ENCODE peak calls at places on chromosomes 3 and 15, in seven cellular contexts. L is astrocyte, K is HCT116, Z is H1, N is GM23338, H is mammary epithelial cell, W is PC-3. R is an unnamed sample.
A peak's percentile ranks its signal among the peaks of the same experiment; 100 is the strongest.

GRCh38 chr15:62850318-62850717 is 192.2 kb upstream of the TPM1 start:
- DNase-seq in K (no peak), H (no peak), Z (no peak), L (peak; percentile 12), N (no peak), W (no peak), R (no peak)

GRCh38 chr15:73325191-73325980 is 43.4 kb downstream of the HCN4 start:
- DNase-seq in N (peak; percentile 46), K (no peak), W (no peak), L (no peak), Z (no peak), H (no peak), R (no peak)

GRCh38 chr3:96869316-96869715 is 54.9 kb downstream of the EPHA6 start:
- DNase-seq in L (no peak), H (no peak), N (no peak), W (no peak), Z (no peak), K (no peak), R (no peak)

GRCh38 chr15:85588657-85589056 is 206.1 kb downstream of the KLHL25 start:
- DNase-seq in L (peak; percentile 73), W (no peak), Z (no peak), H (peak; percentile 73), N (no peak), K (no peak), R (no peak)

GRCh38 chr3:115217678-115218451 is 70.8 kb upstream of the ZBTB20 start:
- DNase-seq in W (peak; percentile 72), N (peak; percentile 76), Z (no peak), H (peak; percentile 56), L (peak; percentile 76), K (peak; percentile 42), R (no peak)

GRCh38 chr3:179450321-179450720 is 949 bp downstream of the GNB4 start:
- DNase-seq in Z (no peak), H (peak; percentile 27), N (no peak), L (peak; percentile 15), K (no peak), W (no peak), R (no peak)

GRCh38 chr15:33374181-33375006 is 63.6 kb downstream of the RYR3 start:
- DNase-seq in W (no peak), L (no peak), H (no peak), K (no peak), N (no peak), Z (no peak), R (no peak)

GRCh38 chr3:115100172-115100571 is 46.9 kb downstream of the ZBTB20 start:
- DNase-seq in K (no peak), W (peak; percentile 22), Z (no peak), H (peak; percentile 62), N (peak; percentile 8), L (peak; percentile 87), R (no peak)

GRCh38 chr3:186888569-186888968 is 41.8 kb upstream of the ST6GAL1 start:
- DNase-seq in W (no peak), N (peak; percentile 30), K (no peak), Z (no peak), L (no peak), H (no peak), R (no peak)

GRCh38 chr3:156681003-156681402 is 6.6 kb downstream of the TIPARP start:
- DNase-seq in K (no peak), N (peak; percentile 79), Z (no peak), L (peak; percentile 95), W (peak; percentile 88), H (peak; percentile 97), R (peak; percentile 83)

GRCh38 chr15:42110367-42110766 is 16.0 kb upstream of the PLA2G4D start:
- DNase-seq in N (no peak), H (no peak), W (no peak), L (no peak), K (no peak), Z (no peak), R (no peak)

GRCh38 chr3:32310918-32311839 is 72.7 kb downstream of the CMTM8 start:
- DNase-seq in L (no peak), W (no peak), H (no peak), Z (no peak), K (no peak), N (no peak), R (no peak)

GRCh38 chr3:183123891-183124290 is 24.6 kb upstream of the MCCC1 start:
- DNase-seq in K (no peak), Z (no peak), N (no peak), W (peak; percentile 68), H (peak; percentile 52), L (peak; percentile 31), R (no peak)

GRCh38 chr3:55897573-55898224 is 410.6 kb upstream of the WNT5A start:
- DNase-seq in N (peak; percentile 64), H (peak; percentile 45), K (no peak), W (peak; percentile 72), Z (no peak), L (no peak), R (no peak)

GRCh38 chr3:142436936-142437585 is 10.8 kb downstream of the XRN1 start:
- DNase-seq in Z (no peak), H (no peak), L (no peak), K (no peak), W (no peak), N (no peak), R (no peak)

GRCh38 chr3:10292505-10293419 is at the start of gene GHRL:
- DNase-seq in K (no peak), N (no peak), Z (no peak), H (no peak), W (no peak), L (no peak), R (no peak)

GRCh38 chr3:172103724-172104123 is 64.3 kb downstream of the FNDC3B start:
- DNase-seq in H (peak; percentile 82), W (no peak), Z (no peak), L (peak; percentile 96), N (no peak), K (no peak), R (peak; percentile 81)

GRCh38 chr15:64354683-64355558 is 1.1 kb downstream of the CSNK1G1 start:
- DNase-seq in K (no peak), W (no peak), L (no peak), H (peak; percentile 50), N (no peak), Z (no peak), R (no peak)

GRCh38 chr15:48693474-48693873 is 48.0 kb upstream of the FBN1 start:
- DNase-seq in W (peak; percentile 53), N (no peak), Z (no peak), K (no peak), L (peak; percentile 79), H (no peak), R (no peak)

GRCh38 chr15:48695088-48695834 is 49.8 kb upstream of the FBN1 start:
- DNase-seq in H (peak; percentile 81), Z (no peak), K (no peak), W (peak; percentile 65), N (no peak), L (peak; percentile 98), R (no peak)

GRCh38 chr15:48702569-48703239 is 57.2 kb upstream of the FBN1 start:
- DNase-seq in N (no peak), H (no peak), W (no peak), Z (no peak), L (no peak), K (no peak), R (no peak)

GRCh38 chr15:48695835-48696573 is 50.5 kb upstream of the FBN1 start:
- DNase-seq in Z (no peak), K (no peak), W (no peak), N (no peak), H (no peak), L (peak; percentile 45), R (no peak)

GRCh38 chr15:48696627-48697312 is 51.3 kb upstream of the FBN1 start:
- DNase-seq in N (peak; percentile 33), Z (no peak), H (no peak), L (peak; percentile 35), K (no peak), W (peak; percentile 34), R (no peak)
- TF ChIP-seq CTCF in N (peak; percentile 28), Z (no peak), H (no peak), L (no peak), K (no peak), W (no peak), R (no peak)

GRCh38 chr3:126186271-126186670 is 5.9 kb upstream of the ALDH1L1 start:
- DNase-seq in H (no peak), N (no peak), L (no peak), W (no peak), K (no peak), Z (no peak), R (no peak)

GRCh38 chr3:126186749-126187148 is 6.4 kb upstream of the ALDH1L1 start:
- DNase-seq in L (no peak), H (no peak), W (no peak), N (no peak), Z (no peak), K (no peak), R (no peak)

GRCh38 chr3:126191246-126191645 is 10.9 kb upstream of the ALDH1L1 start:
- DNase-seq in N (no peak), Z (no peak), L (no peak), H (peak; percentile 73), W (no peak), K (no peak), R (no peak)

GRCh38 chr3:126184465-126185000 is 4.1 kb upstream of the ALDH1L1 start:
- DNase-seq in H (no peak), L (no peak), N (no peak), W (no peak), K (no peak), Z (no peak), R (no peak)

DNA sequence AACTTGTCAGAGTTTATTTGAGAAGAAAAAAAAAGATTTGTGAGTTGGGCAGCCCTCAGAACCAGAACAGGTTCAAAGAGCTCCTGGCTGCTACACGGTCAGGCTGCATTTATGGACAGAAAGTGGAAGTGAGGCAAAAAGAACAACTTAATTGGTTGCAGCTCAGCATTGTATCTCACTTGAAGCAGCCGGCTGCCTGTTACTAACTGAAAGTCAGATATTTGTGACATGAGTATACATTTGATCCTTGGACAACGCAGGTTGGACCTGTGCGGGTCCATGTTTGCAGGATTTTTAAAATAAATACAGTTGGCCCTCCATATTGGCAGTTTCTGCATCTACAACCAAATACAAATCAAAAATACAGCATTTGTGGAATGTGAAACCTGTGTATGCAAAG is 7.5 kb upstream of the ALDH1L1 start:
- DNase-seq in L (no peak), N (no peak), K (no peak), H (no peak), Z (no peak), W (no peak), R (no peak)
- H2AFZ ChIP-seq in L (no peak overlapping the region), N (no peak overlapping the region), K (no peak overlapping the region), H (no peak overlapping the region), Z (no peak overlapping the region), W (no peak overlapping the region), R (no peak overlapping the region)

DNA sequence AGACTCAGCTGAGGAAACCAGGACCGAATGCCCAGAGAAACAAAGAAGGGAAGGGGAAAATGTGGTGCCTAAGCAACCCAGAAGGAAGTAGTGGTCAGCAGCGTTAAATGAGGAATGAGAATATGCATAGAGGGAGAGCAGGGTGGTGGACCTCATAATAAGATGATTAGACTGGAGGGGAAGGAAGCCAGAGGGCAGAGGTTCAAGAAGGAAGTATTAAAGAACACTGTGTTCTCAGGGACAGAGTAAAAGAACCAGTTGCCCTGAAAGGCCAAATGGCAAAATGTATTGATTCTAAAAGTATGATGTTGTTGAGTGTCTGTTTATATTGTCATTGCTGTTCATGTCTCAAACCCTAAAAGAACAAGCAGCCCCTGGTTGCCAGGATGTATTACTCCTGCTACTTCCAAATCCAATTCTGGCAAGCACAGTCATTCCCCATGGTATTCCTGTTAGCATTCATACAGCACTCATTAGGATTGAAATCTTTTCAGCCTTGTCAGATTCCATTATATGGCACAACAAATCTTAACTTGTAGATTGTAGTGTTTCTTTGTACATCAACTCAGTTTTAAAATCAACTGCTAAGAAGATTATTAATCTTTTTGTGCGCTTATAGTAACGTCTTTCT is 23.4 kb downstream of the P2RY1 start:
- DNase-seq in N (no peak), L (no peak), K (no peak), H (no peak), W (no peak), Z (no peak), R (no peak)
- TF ChIP-seq CTCF in N (no peak), L (no peak), K (no peak), H (no peak), W (no peak), Z (no peak), R (no peak)

GRCh38 chr3:168249048-168249538 is 153.4 kb upstream of the GOLIM4 start:
- DNase-seq in L (peak; percentile 11), Z (no peak), K (no peak), H (peak; percentile 8), W (peak; percentile 8), N (no peak), R (no peak)
- H2AFZ ChIP-seq in L (peak overlapping the region; percentile 93), Z (peak overlapping the region; percentile 95), K (peak overlapping the region; percentile 1), H (peak overlapping the region; percentile 82), W (peak overlapping the region; percentile 94), N (peak overlapping the region; percentile 97), R (peak overlapping the region; percentile 68)